ENCODE peak calls at places on chromosomes 16 and 17, in nine cellular contexts. H, X, L, D, W, V, O, Y and J are unnamed samples.

GRCh38 chr17:73877962-73878361 is 233.7 kb upstream of the SDK2 start:
- DNase-seq in H (no peak), X (no peak), L (no peak), D (no peak), W (no peak), V (no peak), O (no peak), Y (no peak), J (no peak)

GRCh38 chr17:46063239-46063638 is 64.2 kb downstream of the STH start:
- DNase-seq in H (no peak), X (no peak), L (peak), D (no peak), W (no peak), V (no peak), O (peak), Y (no peak), J (peak)

GRCh38 chr17:39243155-39243554 is 17.4 kb upstream of the STAC2 start:
- DNase-seq in H (no peak), X (no peak), L (no peak), D (no peak), W (no peak), V (no peak), O (no peak), Y (no peak), J (no peak)

GRCh38 chr16:23945243-23945642 is 109.5 kb downstream of the PRKCB start:
- DNase-seq in H (no peak), X (no peak), L (no peak), D (no peak), W (no peak), V (no peak), O (no peak), Y (no peak), J (no peak)

GRCh38 chr17:79790805-79791353 is 6.0 kb downstream of the CBX8 start:
- DNase-seq in H (no peak), X (peak), L (no peak), D (no peak), W (no peak), V (no peak), O (no peak), Y (no peak), J (no peak)

GRCh38 chr16:46621902-46622676 is 910 bp upstream of the SHCBP1 start:
- DNase-seq in H (no peak), X (no peak), L (no peak), D (no peak), W (no peak), V (no peak), O (no peak), Y (no peak), J (no peak)

GRCh38 chr17:68460715-68461114 is 3.4 kb upstream of the WIPI1 start:
- DNase-seq in H (no peak), X (no peak), L (no peak), D (no peak), W (no peak), V (no peak), O (no peak), Y (no peak), J (no peak)

GRCh38 chr17:79022507-79022991 is 1.4 kb upstream of the C1QTNF1 start:
- DNase-seq in H (no peak), X (peak), L (no peak), D (no peak), W (peak), V (no peak), O (no peak), Y (no peak), J (no peak)

GRCh38 chr17:35432176-35433074 is at the start of gene SLFN12:
- DNase-seq in H (no peak), X (no peak), L (peak), D (peak), W (no peak), V (peak), O (no peak), Y (peak), J (peak)

GRCh38 chr17:185445-186138 is 4.1 kb upstream of the DOC2B start:
- DNase-seq in H (no peak), X (no peak), L (no peak), D (no peak), W (no peak), V (peak), O (no peak), Y (no peak), J (no peak)

GRCh38 chr17:73199751-73200317 is 7.0 kb downstream of the COG1 start:
- DNase-seq in H (no peak), X (no peak), L (no peak), D (no peak), W (no peak), V (no peak), O (no peak), Y (no peak), J (no peak)

GRCh38 chr17:63800783-63801182 is 26.4 kb upstream of the PSMC5 start:
- DNase-seq in H (no peak), X (no peak), L (no peak), D (no peak), W (no peak), V (no peak), O (no peak), Y (no peak), J (no peak)

GRCh38 chr17:70577456-70577855 is 408.1 kb downstream of the KCNJ2 start:
- DNase-seq in H (no peak), X (no peak), L (no peak), D (no peak), W (no peak), V (no peak), O (no peak), Y (no peak), J (no peak)

GRCh38 chr17:37492167-37492566 is 2.5 kb downstream of the DUSP14 start:
- DNase-seq in H (no peak), X (no peak), L (no peak), D (no peak), W (no peak), V (no peak), O (no peak), Y (no peak), J (no peak)

GRCh38 chr17:36463916-36464764 is 22.3 kb upstream of the ZNHIT3 start:
- DNase-seq in H (no peak), X (peak), L (peak), D (no peak), W (peak), V (peak), O (peak), Y (peak), J (peak)

GRCh38 chr17:80817861-80818260 is 173.8 kb upstream of the CHMP6 start:
- DNase-seq in H (no peak), X (no peak), L (peak), D (no peak), W (peak), V (no peak), O (no peak), Y (no peak), J (no peak)

GRCh38 chr16:85687651-85688471 is 893 bp downstream of the GINS2 start:
- DNase-seq in H (no peak), X (no peak), L (no peak), D (no peak), W (no peak), V (no peak), O (no peak), Y (no peak), J (no peak)

GRCh38 chr17:57995076-57995956 is 7.3 kb upstream of the VEZF1 start:
- DNase-seq in H (no peak), X (peak), L (peak), D (peak), W (peak), V (peak), O (peak), Y (peak), J (peak)

GRCh38 chr17:59746849-59747445 is 39.5 kb downstream of the VMP1 start:
- DNase-seq in H (no peak), X (no peak), L (peak), D (no peak), W (no peak), V (peak), O (peak), Y (no peak), J (peak)

GRCh38 chr16:82995927-82996441 is 369.2 kb downstream of the CDH13 start:
- DNase-seq in H (no peak), X (no peak), L (peak), D (no peak), W (no peak), V (no peak), O (no peak), Y (peak), J (peak)

GRCh38 chr17:58913552-58913951 is 157.9 kb downstream of the PPM1E start:
- DNase-seq in H (no peak), X (no peak), L (no peak), D (no peak), W (no peak), V (no peak), O (no peak), Y (no peak), J (no peak)

GRCh38 chr16:28554634-28555423 is 1.1 kb downstream of the SGF29 start:
- DNase-seq in H (no peak), X (no peak), L (no peak), D (no peak), W (no peak), V (no peak), O (no peak), Y (no peak), J (no peak)

GRCh38 chr16:10871157-10871991 is 5.6 kb upstream of the CIITA start:
- DNase-seq in H (no peak), X (peak), L (peak), D (peak), W (peak), V (no peak), O (no peak), Y (peak), J (peak)

GRCh38 chr17:30869005-30869404 is 37.0 kb downstream of the TEFM start:
- DNase-seq in H (no peak), X (no peak), L (no peak), D (no peak), W (no peak), V (no peak), O (no peak), Y (no peak), J (no peak)

GRCh38 chr16:14514967-14515366 is 115.1 kb downstream of the PARN start:
- DNase-seq in H (no peak), X (no peak), L (no peak), D (no peak), W (no peak), V (no peak), O (no peak), Y (no peak), J (no peak)

GRCh38 chr17:74408830-74409229 is 23.1 kb upstream of the GPRC5C start:
- DNase-seq in H (no peak), X (no peak), L (no peak), D (no peak), W (no peak), V (no peak), O (no peak), Y (no peak), J (no peak)

GRCh38 chr17:75845058-75845711 is 981 bp upstream of the UNC13D start:
- DNase-seq in H (no peak), X (peak), L (peak), D (peak), W (peak), V (peak), O (peak), Y (peak), J (peak)

GRCh38 chr17:73250851-73251640 is 10.6 kb downstream of the CPSF4L start:
- DNase-seq in H (no peak), X (no peak), L (no peak), D (no peak), W (no peak), V (no peak), O (no peak), Y (no peak), J (no peak)

GRCh38 chr17:16273929-16274339 is 56.9 kb downstream of the PIGL start:
- DNase-seq in H (no peak), X (no peak), L (peak), D (no peak), W (no peak), V (no peak), O (no peak), Y (no peak), J (no peak)

GRCh38 chr16:79972053-79972704 is 371.6 kb upstream of the MAF start:
- DNase-seq in H (no peak), X (no peak), L (peak), D (no peak), W (no peak), V (no peak), O (no peak), Y (no peak), J (no peak)

GRCh38 chr17:80596760-80597608 is 52.3 kb downstream of the RPTOR start:
- DNase-seq in H (no peak), X (no peak), L (peak), D (no peak), W (no peak), V (no peak), O (no peak), Y (no peak), J (no peak)

GRCh38 chr17:1493291-1493980 is 950 bp upstream of the MYO1C start:
- DNase-seq in H (no peak), X (peak), L (no peak), D (no peak), W (peak), V (no peak), O (no peak), Y (no peak), J (no peak)

GRCh38 chr17:44283374-44284023 is 15.6 kb upstream of the SLC4A1 start:
- DNase-seq in H (no peak), X (no peak), L (no peak), D (no peak), W (no peak), V (no peak), O (no peak), Y (no peak), J (no peak)

GRCh38 chr16:56470232-56470631 is 18.9 kb downstream of the OGFOD1 start:
- DNase-seq in H (no peak), X (no peak), L (no peak), D (no peak), W (no peak), V (no peak), O (no peak), Y (no peak), J (no peak)
- TF ChIP-seq CTCF in H (no peak), X (no peak), L (no peak), D (no peak), W (no peak), V (no peak), O (no peak), Y (no peak), J (no peak)

GRCh38 chr17:4155980-4156620 is 13.1 kb downstream of the CYB5D2 start:
- DNase-seq in H (no peak), X (no peak), L (no peak), D (no peak), W (no peak), V (no peak), O (no peak), Y (no peak), J (no peak)
- H3K4me3 ChIP-seq in H (no peak), X (no peak), L (no peak), D (no peak), W (no peak), V (no peak), O (no peak), Y (no peak), J (no peak)

DNA sequence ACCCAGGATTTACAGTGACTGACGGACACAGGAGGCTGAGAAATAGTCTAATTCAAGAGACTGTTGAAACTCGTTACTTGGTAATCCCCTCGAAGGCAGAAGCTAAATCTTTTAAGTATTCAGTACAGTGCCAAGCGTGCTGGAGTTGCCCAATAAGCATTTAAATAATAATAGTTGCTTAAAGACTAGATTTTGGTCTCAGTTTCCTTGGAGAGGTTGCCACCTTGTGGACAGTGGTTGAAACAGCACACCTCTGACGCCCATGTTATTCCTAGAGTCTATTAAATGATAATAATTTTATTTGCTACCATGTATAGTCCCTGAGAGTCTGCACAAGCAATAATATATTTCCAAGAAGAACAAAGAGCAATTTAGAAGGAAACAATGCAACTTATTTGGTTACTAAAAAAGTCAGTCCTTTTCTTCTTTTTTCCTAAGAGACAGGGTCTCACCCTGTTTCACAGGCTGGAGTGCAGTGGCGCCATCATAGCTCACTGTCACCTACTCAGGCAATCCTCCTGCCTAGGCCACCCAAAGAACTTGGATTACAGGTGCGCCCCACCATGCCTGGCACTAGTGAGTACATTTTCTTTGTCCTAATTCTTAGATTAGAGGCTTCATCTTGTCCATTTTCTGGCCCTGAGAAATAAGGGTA is 138.0 kb upstream of the NUDT7 start:
- DNase-seq in H (no peak), X (no peak), L (peak), D (peak), W (no peak), V (peak), O (peak), Y (no peak), J (peak)
- TF ChIP-seq CTCF in H (peak), X (peak), L (peak), D (peak), W (peak), V (peak), O (peak), Y (peak), J (peak)

GRCh38 chr17:66543526-66543925 is 241.1 kb downstream of the PRKCA start:
- DNase-seq in H (no peak), X (no peak), L (peak), D (no peak), W (no peak), V (no peak), O (no peak), Y (no peak), J (no peak)

GRCh38 chr17:66542967-66543525 is 240.6 kb downstream of the PRKCA start:
- DNase-seq in H (no peak), X (no peak), L (peak), D (no peak), W (no peak), V (no peak), O (no peak), Y (peak), J (peak)

GRCh38 chr17:66541461-66542182 is 239.2 kb downstream of the PRKCA start:
- DNase-seq in H (no peak), X (no peak), L (no peak), D (no peak), W (no peak), V (no peak), O (no peak), Y (no peak), J (peak)

GRCh38 chr17:66540131-66540781 is 237.8 kb downstream of the PRKCA start:
- DNase-seq in H (no peak), X (peak), L (peak), D (no peak), W (no peak), V (peak), O (no peak), Y (peak), J (peak)

GRCh38 chr17:66542183-66542966 is 240.0 kb downstream of the PRKCA start:
- DNase-seq in H (no peak), X (no peak), L (peak), D (no peak), W (no peak), V (no peak), O (no peak), Y (peak), J (peak)
- H3K4me3 ChIP-seq in H (no peak), X (no peak), L (no peak), D (no peak), W (no peak), V (no peak), O (no peak), Y (no peak), J (no peak)

DNA sequence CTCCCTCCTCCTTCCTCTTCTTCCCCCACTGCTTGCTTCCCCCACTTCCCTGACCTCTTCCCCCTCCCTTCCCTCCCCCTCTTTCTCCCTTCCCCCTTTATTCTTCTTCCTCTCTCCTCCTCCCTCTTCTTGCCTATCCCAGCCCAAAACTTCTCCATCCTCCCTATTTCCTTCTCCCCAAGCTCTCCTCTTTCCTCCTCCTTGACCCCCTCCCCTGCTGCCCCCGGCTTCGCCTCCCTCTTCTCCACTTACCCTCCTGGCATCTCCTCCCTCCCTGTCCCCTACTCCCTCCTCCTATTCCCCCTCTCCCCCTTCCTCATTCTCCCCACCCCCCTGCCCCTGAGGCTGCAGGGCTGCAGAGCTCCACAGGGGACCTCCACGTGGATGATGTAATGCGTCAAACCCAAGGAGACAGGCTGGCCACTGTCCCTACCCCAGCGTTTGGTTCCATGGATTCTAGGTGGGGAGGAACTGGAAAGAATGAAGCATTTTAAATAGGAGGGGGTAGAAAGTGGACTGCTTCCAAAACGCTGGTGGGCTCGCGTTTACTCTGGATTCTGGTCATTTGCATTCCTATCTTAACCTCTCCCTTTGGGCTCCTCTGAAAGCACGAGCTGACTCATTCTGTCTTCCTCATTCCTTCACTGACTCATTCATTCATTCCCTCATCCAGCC is 687 bp upstream of the COTL1 start:
- DNase-seq in H (no peak), X (no peak), L (peak), D (no peak), W (peak), V (peak), O (peak), Y (peak), J (peak)
- TF ChIP-seq CTCF in H (no peak), X (no peak), L (no peak), D (no peak), W (no peak), V (no peak), O (no peak), Y (no peak), J (no peak)